ENCODE peak calls at places on chromosomes 7 and 10, in seven cellular contexts. A is brain microvascular endothelial cell, V is HL-60, R is pancreas, E is lower lobe of right lung, X is SK-N-SH, D is foreskin fibroblast. B is an unnamed sample.

GRCh38 chr10:116272497-116273221 is at the start of gene GFRA1:
- DNase-seq in A (no peak), V (no peak), R (no peak), E (no peak), X (peak), D (peak), B (no peak)

GRCh38 chr10:5449823-5450222 is 37.5 kb downstream of the NET1 start:
- DNase-seq in A (peak), V (peak), R (no peak), E (no peak), X (no peak), D (peak), B (no peak)

GRCh38 chr10:131083915-131084790 is 227.4 kb downstream of the TCERG1L start:
- DNase-seq in A (no peak), V (no peak), R (no peak), E (no peak), X (no peak), D (no peak), B (no peak)

GRCh38 chr10:7512487-7512886 is 101.7 kb upstream of the SFMBT2 start:
- DNase-seq in A (no peak), V (no peak), R (no peak), E (no peak), X (no peak), D (no peak), B (no peak)

GRCh38 chr7:141700848-141701371 is 1.1 kb downstream of the DENND11 start:
- DNase-seq in A (no peak), V (no peak), R (no peak), E (no peak), X (peak), D (no peak), B (no peak)

GRCh38 chr10:11610855-11611247 is 599 bp downstream of the USP6NL start:
- DNase-seq in A (peak), V (no peak), R (peak), E (peak), X (no peak), D (no peak), B (no peak)

GRCh38 chr10:12656518-12657142 is 307.3 kb downstream of the CAMK1D start:
- DNase-seq in A (peak), V (peak), R (no peak), E (no peak), X (peak), D (peak), B (peak)

GRCh38 chr7:30655096-30655970 is 26.9 kb downstream of the CRHR2 start:
- DNase-seq in A (no peak), V (no peak), R (no peak), E (no peak), X (no peak), D (no peak), B (no peak)

GRCh38 chr10:23693398-23693797 is 254.5 kb downstream of the OTUD1 start:
- DNase-seq in A (no peak), V (no peak), R (no peak), E (peak), X (peak), D (no peak), B (no peak)

GRCh38 chr7:44221231-44221791 is 20.5 kb downstream of the YKT6 start:
- DNase-seq in A (no peak), V (no peak), R (peak), E (peak), X (peak), D (no peak), B (no peak)

GRCh38 chr7:47266799-47267198 is 315.1 kb downstream of the TNS3 start:
- DNase-seq in A (peak), V (no peak), R (peak), E (no peak), X (no peak), D (peak), B (no peak)

GRCh38 chr10:68992721-68993440 is 4.3 kb downstream of the KIFBP start:
- DNase-seq in A (peak), V (no peak), R (no peak), E (no peak), X (no peak), D (peak), B (peak)

GRCh38 chr10:108097258-108097657 is 932.8 kb upstream of the SORCS1 start:
- DNase-seq in A (no peak), V (no peak), R (no peak), E (no peak), X (no peak), D (no peak), B (no peak)

GRCh38 chr7:91230503-91230902 is 33.7 kb upstream of the FZD1 start:
- DNase-seq in A (no peak), V (no peak), R (no peak), E (no peak), X (no peak), D (no peak), B (no peak)

GRCh38 chr7:125878235-125878928 is 948.8 kb upstream of the POT1 start:
- DNase-seq in A (no peak), V (no peak), R (no peak), E (no peak), X (no peak), D (no peak), B (no peak)

GRCh38 chr7:133155121-133155520 is 73.2 kb upstream of the CHCHD3 start:
- DNase-seq in A (no peak), V (no peak), R (no peak), E (no peak), X (no peak), D (no peak), B (no peak)

GRCh38 chr7:1693991-1694524 is 24.0 kb downstream of the ELFN1 start:
- DNase-seq in A (peak), V (no peak), R (peak), E (peak), X (peak), D (peak), B (peak)

GRCh38 chr10:17226891-17227303 is 1.1 kb upstream of the VIM start:
- DNase-seq in A (no peak), V (no peak), R (no peak), E (no peak), X (no peak), D (no peak), B (no peak)

GRCh38 chr10:19929466-19930140 is 113.4 kb downstream of the PLXDC2 start:
- DNase-seq in A (peak), V (no peak), R (no peak), E (no peak), X (no peak), D (peak), B (no peak)

GRCh38 chr10:127922675-127923366 is 15.9 kb downstream of the PTPRE start:
- DNase-seq in A (peak), V (no peak), R (peak), E (peak), X (peak), D (peak), B (peak)

GRCh38 chr10:20871970-20872369 is 25.1 kb downstream of the NEBL start:
- DNase-seq in A (no peak), V (no peak), R (no peak), E (no peak), X (no peak), D (no peak), B (no peak)

GRCh38 chr10:59216178-59216869 is 39.9 kb downstream of the PHYHIPL start:
- DNase-seq in A (no peak), V (no peak), R (no peak), E (no peak), X (no peak), D (no peak), B (no peak)

GRCh38 chr7:121429803-121430202 is 33.7 kb upstream of the FAM3C start:
- DNase-seq in A (no peak), V (no peak), R (no peak), E (no peak), X (no peak), D (no peak), B (no peak)

GRCh38 chr10:106320876-106321275 is 843.6 kb downstream of the SORCS1 start:
- DNase-seq in A (no peak), V (no peak), R (no peak), E (no peak), X (no peak), D (no peak), B (no peak)

DNA sequence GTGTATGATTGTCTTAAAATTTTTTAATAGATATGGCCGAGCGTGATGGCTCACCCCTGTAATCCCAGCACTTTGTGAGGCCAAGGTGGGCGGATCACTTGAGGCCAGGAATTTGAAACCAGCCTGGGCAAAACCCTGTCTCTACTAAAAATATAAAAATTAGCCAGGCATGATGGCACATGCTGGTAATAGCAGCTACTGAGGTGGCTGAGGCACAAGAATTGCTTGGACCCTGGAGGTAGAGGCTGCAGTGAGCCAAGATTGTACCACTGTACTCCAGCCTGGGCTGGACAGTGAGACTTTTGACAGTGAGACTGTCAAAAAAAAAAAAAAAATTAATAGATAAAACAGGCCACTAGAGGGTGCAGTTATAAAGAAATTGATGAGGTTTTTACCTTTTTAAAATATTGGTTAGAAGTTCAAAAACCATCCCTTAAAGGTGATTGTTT is 20.5 kb downstream of the NOM1 start:
- DNase-seq in A (no peak), V (no peak), R (no peak), E (no peak), X (no peak), D (no peak), B (no peak)
- TF ChIP-seq CTCF in A (peak), V (no peak), R (peak), E (peak), X (peak), D (no peak), B (no peak)

DNA sequence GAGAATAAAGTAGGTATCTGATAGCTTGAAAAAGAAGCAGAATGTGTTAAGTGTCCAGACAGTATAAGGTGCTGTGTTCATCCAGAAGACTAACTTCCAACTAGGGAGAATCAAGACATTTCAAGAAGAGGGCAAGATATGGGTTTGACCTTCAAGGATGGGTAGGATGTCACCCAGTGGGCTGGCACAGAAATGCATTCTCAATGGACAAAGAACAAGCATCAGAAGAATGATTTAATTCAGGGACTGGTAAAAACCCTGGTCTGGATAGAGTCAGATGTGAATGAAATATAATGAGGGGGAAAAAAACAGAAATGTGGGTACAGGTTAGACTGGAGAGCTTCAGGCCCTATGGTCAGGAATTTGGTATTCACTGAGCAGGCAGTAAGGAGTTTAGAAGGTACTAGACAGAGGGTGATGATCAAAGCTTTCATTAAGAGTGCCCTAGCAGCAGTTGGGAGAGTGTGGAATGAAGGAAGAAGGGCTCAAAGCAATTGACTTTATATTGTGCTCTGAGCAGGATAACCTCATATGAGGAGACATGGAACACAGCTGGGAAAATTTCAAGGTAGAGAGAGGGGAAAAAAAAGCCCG is 180.7 kb upstream of the ANK3 start:
- DNase-seq in A (no peak), V (no peak), R (no peak), E (no peak), X (no peak), D (no peak), B (no peak)
- H3K4me3 ChIP-seq in A (no peak), V (no peak), R (no peak), E (no peak), X (peak), D (no peak), B (peak)

GRCh38 chr10:101671453-101671852 is 23.5 kb downstream of the FBXW4 start:
- DNase-seq in A (no peak), V (no peak), R (no peak), E (no peak), X (no peak), D (no peak), B (no peak)

GRCh38 chr10:101666025-101666424 is 28.9 kb downstream of the FBXW4 start:
- DNase-seq in A (no peak), V (no peak), R (no peak), E (no peak), X (no peak), D (no peak), B (no peak)

GRCh38 chr10:101669181-101669580 is 25.8 kb downstream of the FBXW4 start:
- DNase-seq in A (no peak), V (no peak), R (no peak), E (no peak), X (no peak), D (no peak), B (no peak)

GRCh38 chr10:101670635-101671034 is 24.3 kb downstream of the FBXW4 start:
- DNase-seq in A (no peak), V (no peak), R (no peak), E (no peak), X (no peak), D (no peak), B (no peak)

DNA sequence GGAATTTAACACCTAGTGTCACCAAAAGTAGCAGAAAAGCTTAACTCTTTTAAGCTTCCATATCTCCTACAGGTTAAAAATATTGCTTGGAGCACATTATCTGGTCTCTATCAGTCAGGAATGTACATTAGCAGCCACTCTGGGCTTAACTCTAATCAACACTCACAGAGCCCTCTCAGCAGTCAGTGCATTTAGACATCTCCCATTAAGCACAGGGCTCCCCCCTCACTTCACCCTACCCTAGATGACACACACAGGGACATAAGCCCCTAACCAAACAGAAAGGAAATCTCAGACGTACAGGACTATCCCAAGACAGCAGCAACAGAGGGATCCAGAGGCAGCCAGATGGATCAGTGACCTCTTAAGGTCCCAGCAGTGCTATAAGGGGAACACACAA is 26.4 kb downstream of the FBXW4 start:
- DNase-seq in A (no peak), V (no peak), R (no peak), E (no peak), X (no peak), D (no peak), B (no peak)
- TF ChIP-seq CTCF in A (no peak), V (no peak), R (no peak), E (no peak), X (no peak), D (no peak), B (no peak)

GRCh38 chr7:42945821-42946615 is 13.8 kb downstream of the MRPL32 start:
- DNase-seq in A (no peak), V (no peak), R (no peak), E (no peak), X (no peak), D (no peak), B (no peak)
- H3K4me3 ChIP-seq in A (no peak), V (no peak), R (no peak), E (no peak), X (no peak), D (peak), B (no peak)

GRCh38 chr7:99837649-99838361 is 10.0 kb downstream of the CYP3A43 start:
- DNase-seq in A (no peak), V (no peak), R (no peak), E (no peak), X (no peak), D (no peak), B (no peak)
- TF ChIP-seq CTCF in A (no peak), V (no peak), R (peak), E (peak), X (peak), D (no peak), B (no peak)

GRCh38 chr10:93566435-93567276 is at the start of gene FFAR4:
- DNase-seq in A (no peak), V (peak), R (peak), E (peak), X (peak), D (no peak), B (no peak)

GRCh38 chr10:93570383-93570782 is 3.9 kb downstream of the FFAR4 start:
- DNase-seq in A (no peak), V (no peak), R (no peak), E (no peak), X (no peak), D (no peak), B (no peak)

GRCh38 chr10:93565421-93565820 is 1.0 kb upstream of the FFAR4 start:
- DNase-seq in A (no peak), V (peak), R (no peak), E (peak), X (no peak), D (no peak), B (no peak)

GRCh38 chr10:93568105-93568390 is 1.6 kb downstream of the FFAR4 start:
- DNase-seq in A (no peak), V (no peak), R (no peak), E (no peak), X (peak), D (no peak), B (no peak)

DNA sequence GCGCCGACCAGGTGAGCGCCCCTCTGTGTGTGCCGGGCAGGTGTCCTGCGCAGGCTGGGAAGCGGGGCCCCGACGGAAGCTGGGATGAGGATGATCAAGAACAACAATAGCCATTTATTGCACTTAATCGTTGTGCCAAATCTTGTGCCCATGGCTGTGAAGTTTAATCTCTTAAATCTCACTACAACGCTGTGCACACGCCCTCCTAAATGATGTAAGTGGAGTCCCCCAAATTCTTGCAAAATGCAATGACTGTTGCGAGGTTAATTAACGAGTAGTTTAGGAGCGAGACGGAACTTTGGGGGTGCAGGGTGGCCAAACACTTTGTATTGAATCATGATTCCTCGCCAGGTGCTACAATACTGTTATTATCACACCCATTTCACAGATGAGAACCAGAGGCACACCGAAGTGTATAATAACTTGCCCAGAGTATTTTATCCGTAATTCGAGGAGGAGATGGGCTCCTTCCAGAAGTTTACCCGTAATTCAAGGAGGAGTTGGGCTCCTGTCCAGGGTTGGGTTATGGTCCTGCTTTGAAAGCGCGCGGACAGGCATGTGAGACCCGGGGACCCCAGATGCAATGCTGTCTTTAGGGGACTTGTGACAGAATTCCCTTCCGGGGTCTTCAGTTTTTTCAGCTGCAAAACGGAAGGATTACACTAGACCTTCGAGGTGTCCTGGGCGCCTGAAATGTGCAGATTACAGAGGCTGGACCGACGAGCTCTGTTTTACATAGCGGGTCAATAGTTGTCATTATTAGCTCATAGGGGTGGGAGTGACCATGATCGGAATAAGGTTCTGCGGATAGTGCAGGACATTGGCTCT is 1.0 kb downstream of the FFAR4 start:
- DNase-seq in A (no peak), V (no peak), R (no peak), E (no peak), X (no peak), D (no peak), B (no peak)
- H3K4me3 ChIP-seq in A (no peak), V (peak), R (peak), E (peak), X (no peak), D (no peak), B (no peak)

GRCh38 chr10:71763352-71764127 is 9.8 kb downstream of the VSIR start:
- DNase-seq in A (no peak), V (no peak), R (no peak), E (no peak), X (no peak), D (peak), B (no peak)
- TF ChIP-seq CTCF in A (no peak), V (no peak), R (no peak), E (no peak), X (no peak), D (no peak), B (no peak)

DNA sequence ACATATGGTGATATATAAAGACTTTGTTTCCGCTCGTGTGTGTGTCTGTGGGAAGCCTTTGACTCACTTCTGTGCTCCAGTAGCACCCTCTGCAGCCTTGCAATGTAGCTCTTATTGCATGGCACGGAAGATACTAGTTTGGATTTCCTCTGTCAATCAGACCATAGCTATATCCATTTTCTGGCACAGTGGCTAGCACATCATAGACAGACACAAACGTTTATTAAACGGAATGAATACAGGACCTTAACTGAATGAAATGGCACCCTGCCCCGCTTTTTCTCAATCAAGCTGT is 124.0 kb upstream of the PTPN20 start:
- DNase-seq in A (peak), V (peak), R (no peak), E (no peak), X (peak), D (peak), B (peak)
- H3K4me3 ChIP-seq in A (peak), V (peak), R (peak), E (peak), X (peak), D (peak), B (peak)